ENCODE peak calls at places on chromosomes 12 and 14, in six cellular contexts. C is tibial nerve, X is GM13976, R is HCT116, G is ascending aorta, B is nephron progenitor cell. L is an unnamed sample.

GRCh38 chr12:6627598-6627997 is 8.2 kb downstream of the LPAR5 start:
- DNase-seq in C (no peak), G (no peak), B (no peak), X (no peak), R (no peak), L (no peak)

GRCh38 chr14:28057286-28058011 is 709.1 kb upstream of the FOXG1 start:
- DNase-seq in B (no peak), X (no peak), G (no peak), C (no peak), R (no peak), L (no peak)

GRCh38 chr12:106345739-106346138 is 11.8 kb upstream of the POLR3B start:
- DNase-seq in G (no peak), X (no peak), C (no peak), R (peak), B (peak), L (no peak)

GRCh38 chr12:87982208-87982607 is 47.0 kb downstream of the C12orf50 start:
- DNase-seq in B (no peak), C (no peak), R (no peak), G (no peak), X (no peak), L (no peak)

GRCh38 chr14:60514378-60515243 is 5.7 kb downstream of the SIX6 start:
- DNase-seq in R (no peak), X (peak), B (peak), G (no peak), C (no peak), L (no peak)

GRCh38 chr12:75722714-75723200 is 211.3 kb upstream of the KRR1 start:
- DNase-seq in X (peak), G (peak), B (no peak), R (peak), C (peak), L (no peak)

GRCh38 chr12:102326987-102327386 is 129.4 kb upstream of the PMCH start:
- DNase-seq in B (no peak), G (no peak), R (no peak), C (no peak), X (no peak), L (no peak)

GRCh38 chr12:106030210-106031175 is 108.3 kb downstream of the NUAK1 start:
- DNase-seq in G (peak), C (no peak), X (no peak), B (no peak), R (no peak), L (no peak)

GRCh38 chr12:64729909-64730584 is 29.2 kb downstream of the GNS start:
- DNase-seq in R (no peak), X (peak), C (no peak), B (no peak), G (no peak), L (no peak)

GRCh38 chr12:98916106-98916505 is 271.0 kb downstream of the APAF1 start:
- DNase-seq in B (no peak), C (no peak), R (no peak), G (no peak), X (no peak), L (no peak)

GRCh38 chr12:119989619-119990381 is 764 bp downstream of the BICDL1 start:
- DNase-seq in C (peak), X (peak), B (peak), R (no peak), G (peak), L (no peak)

DNA sequence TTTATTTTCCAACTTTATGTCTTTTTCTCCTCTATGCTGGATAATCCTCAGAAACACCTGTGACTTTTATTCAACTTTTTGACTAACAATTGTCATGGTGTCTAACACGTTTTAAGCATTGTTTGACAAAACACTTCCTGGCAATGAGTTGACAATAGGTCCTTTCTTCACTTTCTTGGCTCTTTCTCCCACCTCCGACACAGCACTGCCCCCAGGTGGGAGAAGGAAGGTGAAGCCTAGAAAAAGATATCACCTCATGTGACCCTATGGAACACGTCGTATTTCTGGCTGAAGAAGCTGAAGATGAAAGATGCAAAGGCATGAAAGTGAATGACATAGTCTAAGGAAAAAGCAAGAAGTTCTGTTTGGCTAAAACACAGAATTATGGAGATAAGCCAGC is 430.0 kb downstream of the ETNK1 start:
- DNase-seq in C (no peak), X (no peak), B (peak), R (peak), G (no peak), L (no peak)
- TF ChIP-seq CTCF in C (no peak), X (peak), B (peak), R (peak), G (no peak), L (peak)

GRCh38 chr12:111599459-111600295 is 562 bp upstream of the ATXN2 start:
- DNase-seq in G (peak), B (peak), R (peak), X (peak), C (peak), L (peak)
- TF ChIP-seq CTCF in G (no peak), B (no peak), R (no peak), X (no peak), C (no peak), L (no peak)

GRCh38 chr14:102782974-102783373 is 5.7 kb downstream of the TRAF3 start:
- DNase-seq in R (no peak), C (no peak), G (no peak), B (no peak), X (no peak), L (no peak)

GRCh38 chr14:102784892-102785597 is 7.8 kb downstream of the TRAF3 start:
- DNase-seq in C (no peak), B (no peak), G (no peak), R (no peak), X (no peak), L (no peak)

GRCh38 chr14:102786758-102787157 is 9.5 kb downstream of the TRAF3 start:
- DNase-seq in G (no peak), R (no peak), C (no peak), B (no peak), X (no peak), L (no peak)

GRCh38 chr14:102789349-102789748 is 12.1 kb downstream of the TRAF3 start:
- DNase-seq in B (no peak), X (no peak), R (no peak), C (no peak), G (no peak), L (no peak)

GRCh38 chr14:102785598-102785963 is 8.3 kb downstream of the TRAF3 start:
- DNase-seq in G (no peak), B (no peak), C (no peak), R (no peak), X (peak), L (no peak)
- TF ChIP-seq CTCF in G (no peak), B (no peak), C (no peak), R (peak), X (no peak), L (no peak)

GRCh38 chr14:82889701-82890100 is 1356.0 kb upstream of the SEL1L start:
- DNase-seq in C (no peak), B (no peak), X (no peak), R (no peak), G (no peak), L (no peak)
- TF ChIP-seq CTCF in C (no peak), B (no peak), X (no peak), R (no peak), G (no peak), L (no peak)

L was measured in D721Med.